ENCODE peak calls at places on chromosomes 3 and 15, in five cellular contexts. Z is CD8-positive, alpha-beta T cell; V is colonic mucosa; C is upper lobe of right lung; N is H1. D is an unnamed sample.

GRCh38 chr3:71011565-71012287 is 571.8 kb downstream of the FOXP1 start:
- DNase-seq in Z (no peak), V (no peak), C (no peak), N (no peak), D (no peak)

GRCh38 chr3:196431193-196432136 is 762 bp downstream of the UBXN7 start:
- DNase-seq in Z (peak; percentile 27), V (peak; percentile 31), C (peak; percentile 76), N (peak; percentile 66), D (peak; percentile 27)

GRCh38 chr3:9316881-9317341 is 45.9 kb upstream of the THUMPD3 start:
- DNase-seq in Z (no peak), V (peak; percentile 24), C (no peak), N (peak; percentile 51), D (peak; percentile 34)

GRCh38 chr15:58348095-58348812 is 83.5 kb upstream of the LIPC start:
- DNase-seq in Z (no peak), V (no peak), C (no peak), N (no peak), D (no peak)

GRCh38 chr3:111610189-111610588 is 15.0 kb upstream of the ZBED2 start:
- DNase-seq in Z (peak; percentile 31), V (no peak), C (no peak), N (no peak), D (no peak)

GRCh38 chr15:65759441-65759840 is 32.7 kb downstream of the DENND4A start:
- DNase-seq in Z (no peak), V (no peak), C (no peak), N (no peak), D (no peak)

GRCh38 chr15:89912674-89913396 is at the start of gene ARPIN:
- DNase-seq in Z (no peak), V (peak; percentile 71), C (peak; percentile 83), N (peak; percentile 76), D (peak; percentile 80)

GRCh38 chr3:38474928-38475605 is 21.1 kb upstream of the EXOG start:
- DNase-seq in Z (no peak), V (peak; percentile 12), C (no peak), N (no peak), D (no peak)

GRCh38 chr15:62150445-62150844 is 14.6 kb downstream of the C2CD4B start:
- DNase-seq in Z (no peak), V (no peak), C (no peak), N (no peak), D (no peak)

GRCh38 chr3:25581823-25582222 is 82.9 kb downstream of the TOP2B start:
- DNase-seq in Z (no peak), V (no peak), C (no peak), N (no peak), D (no peak)

GRCh38 chr3:58335432-58335947 is 2.8 kb downstream of the PXK start:
- DNase-seq in Z (no peak), V (no peak), C (no peak), N (no peak), D (no peak)

GRCh38 chr15:25186906-25187645 is 232.3 kb downstream of the SNRPN start:
- DNase-seq in Z (no peak), V (no peak), C (no peak), N (no peak), D (no peak)

GRCh38 chr3:126082334-126083137 is 1.4 kb downstream of the SLC41A3 start:
- DNase-seq in Z (no peak), V (no peak), C (no peak), N (no peak), D (no peak)

GRCh38 chr3:94028093-94028837 is at the start of gene STX19:
- DNase-seq in Z (no peak), V (peak; percentile 72), C (no peak), N (no peak), D (peak; percentile 83)

GRCh38 chr15:38424101-38424552 is 29.8 kb upstream of the FAM98B start:
- DNase-seq in Z (no peak), V (no peak), C (no peak), N (no peak), D (no peak)

GRCh38 chr3:5187152-5187919 is at the start of gene EDEM1:
- DNase-seq in Z (peak; percentile 92), V (peak; percentile 97), C (peak; percentile 98), N (peak; percentile 99), D (peak; percentile 95)

GRCh38 chr3:50204804-50205718 is at the start of gene SLC38A3:
- DNase-seq in Z (no peak), V (no peak), C (no peak), N (peak; percentile 82), D (no peak)

GRCh38 chr3:89067736-89068135 is 39.7 kb upstream of the EPHA3 start:
- DNase-seq in Z (no peak), V (no peak), C (no peak), N (no peak), D (no peak)

GRCh38 chr3:124351430-124352142 is 359.7 kb upstream of the ROPN1 start:
- DNase-seq in Z (no peak), V (peak; percentile 34), C (no peak), N (no peak), D (no peak)

GRCh38 chr3:188323067-188323842 is 169.3 kb downstream of the LPP start:
- DNase-seq in Z (peak; percentile 36), V (no peak), C (no peak), N (no peak), D (no peak)

GRCh38 chr3:188319569-188319968 is 165.6 kb downstream of the LPP start:
- DNase-seq in Z (no peak), V (no peak), C (no peak), N (no peak), D (no peak)

GRCh38 chr3:188320757-188321156 is 166.8 kb downstream of the LPP start:
- DNase-seq in Z (no peak), V (no peak), C (no peak), N (no peak), D (no peak)

GRCh38 chr3:188322135-188322892 is 168.4 kb downstream of the LPP start:
- DNase-seq in Z (no peak), V (no peak), C (no peak), N (no peak), D (no peak)

DNA sequence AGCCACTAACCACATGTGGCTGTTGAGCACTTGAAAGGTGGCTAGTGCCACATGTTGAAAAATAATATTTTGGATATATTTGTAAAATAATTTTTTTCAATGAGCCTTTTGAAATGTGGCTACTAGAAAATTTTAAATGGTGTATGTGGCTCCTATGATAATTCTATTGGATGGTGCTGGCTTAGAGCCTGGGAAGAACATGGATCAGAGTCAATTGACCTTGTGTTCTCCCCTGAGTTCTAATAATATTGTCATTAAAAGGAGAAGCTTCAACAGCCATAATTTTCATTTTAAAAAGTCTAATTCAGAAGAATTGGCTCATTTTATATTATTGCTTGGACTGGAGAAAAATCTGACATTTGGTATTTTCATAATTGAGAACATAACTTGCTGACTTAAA is 167.3 kb downstream of the LPP start:
- DNase-seq in Z (no peak), V (no peak), C (no peak), N (no peak), D (no peak)
- H3K4me1 ChIP-seq in Z (peaks cover 21% of the 10 kb centered on the region), V (no peaks in the 10 kb centered on the region), C (no peaks in the 10 kb centered on the region), N (no peaks in the 10 kb centered on the region), D (no peaks in the 10 kb centered on the region)

GRCh38 chr15:31403096-31403495 is 76.5 kb downstream of the KLF13 start:
- DNase-seq in Z (no peak), V (no peak), C (no peak), N (no peak), D (no peak)
- H3K4me1 ChIP-seq in Z (peaks cover 41% of the 10 kb centered on the region), V (peaks cover 12% of the 10 kb centered on the region), C (peaks cover 8% of the 10 kb centered on the region), N (peaks cover 9% of the 10 kb centered on the region), D (peaks cover 8% of the 10 kb centered on the region)

GRCh38 chr3:51394541-51394940 is 3.5 kb downstream of the RBM15B start:
- DNase-seq in Z (no peak), V (no peak), C (no peak), N (no peak), D (no peak)
- H3K4me1 ChIP-seq in Z (peaks cover 44% of the 10 kb centered on the region), V (peaks cover 18% of the 10 kb centered on the region), C (peaks cover 30% of the 10 kb centered on the region), N (peaks cover 16% of the 10 kb centered on the region), D (peaks cover 42% of the 10 kb centered on the region)

GRCh38 chr15:67143646-67144045 is 78.2 kb downstream of the SMAD3 start:
- DNase-seq in Z (no peak), V (no peak), C (no peak), N (no peak), D (peak; percentile 17)
- H3K4me1 ChIP-seq in Z (peaks cover 32% of the 10 kb centered on the region), V (peaks cover 21% of the 10 kb centered on the region), C (peaks cover 85% of the 10 kb centered on the region), N (peaks cover 20% of the 10 kb centered on the region), D (peaks cover 38% of the 10 kb centered on the region)

GRCh38 chr15:40328711-40329240 is 5.3 kb downstream of the INAFM2 start:
- DNase-seq in Z (no peak), V (no peak), C (no peak), N (no peak), D (no peak)

GRCh38 chr15:40330368-40330836 is 6.9 kb downstream of the INAFM2 start:
- DNase-seq in Z (no peak), V (no peak), C (peak; percentile 89), N (no peak), D (peak; percentile 48)

GRCh38 chr15:40328176-40328575 is 4.7 kb downstream of the INAFM2 start:
- DNase-seq in Z (no peak), V (no peak), C (no peak), N (no peak), D (no peak)

GRCh38 chr15:40331026-40331425 is 7.5 kb downstream of the INAFM2 start:
- DNase-seq in Z (no peak), V (no peak), C (no peak), N (no peak), D (no peak)

GRCh38 chr15:40329804-40330203 is 6.3 kb downstream of the INAFM2 start:
- DNase-seq in Z (no peak), V (no peak), C (no peak), N (no peak), D (no peak)
- H3K4me1 ChIP-seq in Z (peaks cover 21% of the 10 kb centered on the region), V (peaks cover 10% of the 10 kb centered on the region), C (peaks cover 84% of the 10 kb centered on the region), N (peaks cover 28% of the 10 kb centered on the region), D (peaks cover 13% of the 10 kb centered on the region)

GRCh38 chr3:30344288-30344687 is 262.1 kb upstream of the TGFBR2 start:
- DNase-seq in Z (no peak), V (peak; percentile 51), C (no peak), N (no peak), D (no peak)
- H3K4me1 ChIP-seq in Z (peaks cover 21% of the 10 kb centered on the region), V (no peaks in the 10 kb centered on the region), C (peaks cover 10% of the 10 kb centered on the region), N (no peaks in the 10 kb centered on the region), D (peaks cover 8% of the 10 kb centered on the region)

DNA sequence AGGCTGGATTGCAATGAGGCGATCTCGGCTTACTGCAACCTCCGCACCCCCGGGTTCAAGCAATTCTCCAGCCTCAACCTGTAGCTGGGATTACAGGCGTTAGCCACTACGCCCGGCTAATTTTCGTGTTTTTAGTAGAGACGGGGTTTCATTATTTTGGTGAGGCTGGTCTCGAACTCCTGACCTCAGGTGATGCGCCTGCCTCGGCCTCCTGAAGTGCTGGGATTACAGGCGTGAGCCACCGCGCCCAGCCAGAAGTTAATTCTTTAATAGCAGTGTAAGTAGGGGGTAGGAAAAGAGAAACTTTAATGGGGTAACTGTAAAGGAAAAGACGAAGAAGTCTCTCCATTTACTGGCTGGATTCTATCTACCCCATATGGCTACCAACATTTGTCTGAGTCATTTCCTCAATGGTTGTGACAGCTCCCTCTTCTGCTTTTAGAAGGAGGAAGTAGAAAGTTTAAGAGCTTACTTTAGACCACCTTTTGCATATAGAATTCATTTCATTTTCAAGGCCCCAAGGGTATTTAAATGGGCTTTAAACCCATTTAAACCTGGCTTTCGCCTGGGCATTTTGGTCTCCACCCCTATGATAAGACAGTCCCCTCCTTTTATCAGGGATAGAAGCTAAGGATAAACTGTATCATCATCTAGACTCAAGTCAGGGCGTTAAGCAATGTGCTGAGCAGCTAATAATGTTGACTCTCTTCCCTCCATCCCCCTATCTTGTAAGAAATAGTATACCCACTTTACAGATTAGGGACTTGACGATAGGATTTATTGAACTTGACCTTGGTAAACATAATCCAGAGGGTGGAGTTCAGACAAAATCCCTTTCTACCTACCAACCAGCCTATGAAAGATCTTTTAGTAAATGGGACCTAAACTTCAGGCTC is 1.1 kb upstream of the CDV3 start:
- DNase-seq in Z (no peak), V (no peak), C (no peak), N (no peak), D (peak; percentile 44)
- H3K4me1 ChIP-seq in Z (peaks cover 31% of the 10 kb centered on the region), V (peaks cover 6% of the 10 kb centered on the region), C (peaks cover 42% of the 10 kb centered on the region), N (no peaks in the 10 kb centered on the region), D (peaks cover 16% of the 10 kb centered on the region)